ENCODE peak calls at places on chromosomes 16 and 17, in eight cellular contexts. Z is mammary epithelial cell; K is IMR-90; B is endothelial cell of umbilical vein; F is A549; V is prostate gland; T is CD8-positive, alpha-beta memory T cell; R is heart left ventricle. D is an unnamed sample.
A peak's percentile ranks its signal among the peaks of the same experiment; 100 is the strongest.

GRCh38 chr17:48439875-48440505 is 10.0 kb upstream of the SKAP1 start:
- DNase-seq in T (peak; percentile 83), Z (no peak), V (no peak), K (no peak), B (no peak), F (no peak), R (no peak), D (no peak)

GRCh38 chr17:74935585-74936469 is at the start of gene OTOP3:
- DNase-seq in B (no peak), T (no peak), K (no peak), V (no peak), F (no peak), Z (no peak), R (no peak), D (no peak)

GRCh38 chr16:51404386-51404785 is 253.3 kb upstream of the SALL1 start:
- DNase-seq in K (peak; percentile 10), V (no peak), T (no peak), Z (peak; percentile 41), R (no peak), F (no peak), B (no peak), D (no peak)

GRCh38 chr17:40410082-40410481 is 7.6 kb downstream of the TOP2A start:
- DNase-seq in F (no peak), K (no peak), Z (no peak), R (no peak), B (no peak), V (no peak), T (no peak), D (no peak)

GRCh38 chr17:41511716-41512115 is 6.3 kb upstream of the KRT13 start:
- DNase-seq in Z (no peak), R (no peak), T (no peak), K (no peak), V (no peak), F (no peak), B (no peak), D (no peak)

GRCh38 chr16:53605979-53606378 is 97.7 kb downstream of the RPGRIP1L start:
- DNase-seq in R (no peak), Z (no peak), K (no peak), T (no peak), V (no peak), B (no peak), F (no peak), D (no peak)

GRCh38 chr16:7313170-7313569 is 19.5 kb upstream of the RBFOX1 start:
- DNase-seq in V (no peak), R (no peak), B (no peak), Z (no peak), T (no peak), F (peak; percentile 10), K (no peak), D (no peak)

GRCh38 chr17:81434079-81434478 is 38.8 kb downstream of the BAHCC1 start:
- DNase-seq in Z (no peak), F (peak; percentile 63), K (no peak), B (no peak), V (no peak), T (no peak), R (no peak), D (no peak)

GRCh38 chr16:20348365-20349185 is 3.9 kb downstream of the UMOD start:
- DNase-seq in F (no peak), K (no peak), Z (no peak), T (no peak), B (no peak), V (peak; percentile 35), R (no peak), D (no peak)

GRCh38 chr16:74437-75318 is 2.2 kb upstream of the RHBDF1 start:
- DNase-seq in B (no peak), Z (no peak), F (no peak), R (no peak), V (no peak), T (no peak), K (no peak), D (no peak)

GRCh38 chr16:47142469-47143328 is 1.0 kb downstream of the NETO2 start:
- DNase-seq in K (peak; percentile 44), B (peak; percentile 59), R (peak; percentile 40), F (peak; percentile 36), V (no peak), T (peak; percentile 46), Z (peak; percentile 33), D (no peak)

GRCh38 chr17:5361426-5361825 is 58.0 kb downstream of the NUP88 start:
- DNase-seq in R (no peak), Z (no peak), F (no peak), V (no peak), K (no peak), T (no peak), B (no peak), D (no peak)

GRCh38 chr17:68013385-68013784 is 17.1 kb upstream of the C17orf58 start:
- DNase-seq in B (no peak), V (no peak), F (no peak), T (no peak), R (no peak), K (no peak), Z (no peak), D (no peak)

GRCh38 chr17:1651559-1651844 is 1.8 kb upstream of the RILP start:
- DNase-seq in B (no peak), K (no peak), T (no peak), V (no peak), Z (no peak), R (no peak), F (no peak), D (no peak)

GRCh38 chr16:26863971-26864370 is 202.8 kb upstream of the C16orf82 start:
- DNase-seq in F (no peak), V (peak; percentile 44), Z (no peak), T (no peak), R (no peak), K (no peak), B (no peak), D (no peak)

GRCh38 chr17:1713878-1714487 is 3.8 kb upstream of the TLCD2 start:
- DNase-seq in Z (peak; percentile 40), K (peak; percentile 32), V (peak; percentile 49), B (peak; percentile 43), T (no peak), R (no peak), F (peak; percentile 86), D (no peak)

GRCh38 chr16:50021509-50021908 is 3.5 kb upstream of the CNEP1R1 start:
- DNase-seq in B (no peak), R (no peak), F (peak; percentile 20), K (no peak), V (no peak), T (no peak), Z (peak; percentile 3), D (no peak)

GRCh38 chr17:44115585-44116415 is 7.6 kb downstream of the HDAC5 start:
- DNase-seq in T (no peak), Z (no peak), B (peak; percentile 60), R (no peak), F (peak; percentile 57), K (peak; percentile 43), V (no peak), D (no peak)

GRCh38 chr17:72640415-72641165 is 451.9 kb downstream of the SLC39A11 start:
- DNase-seq in T (no peak), R (no peak), V (peak; percentile 30), B (no peak), Z (no peak), F (no peak), K (no peak), D (no peak)

GRCh38 chr17:58232707-58233156 is 5.7 kb upstream of the LPO start:
- DNase-seq in B (no peak), T (no peak), V (no peak), F (peak; percentile 44), K (peak; percentile 97), Z (peak; percentile 78), R (no peak), D (no peak)

GRCh38 chr16:52837251-52837650 is 215.4 kb downstream of the CHD9NB start:
- DNase-seq in F (peak; percentile 31), Z (no peak), T (no peak), R (no peak), K (peak; percentile 6), V (no peak), B (no peak), D (no peak)

GRCh38 chr17:64964796-64965195 is 45.5 kb upstream of the LRRC37A3 start:
- DNase-seq in K (no peak), B (no peak), V (no peak), F (no peak), Z (no peak), T (no peak), R (no peak), D (no peak)
- H3K27ac ChIP-seq in K (no peak overlapping the region), B (no peak overlapping the region), V (no peak overlapping the region), F (no peak overlapping the region), Z (no peak overlapping the region), T (no peak overlapping the region), R (no peak overlapping the region), D (no peak overlapping the region)

GRCh38 chr17:37527249-37527851 is 37.7 kb downstream of the DUSP14 start:
- DNase-seq in R (no peak), F (peak; percentile 78), T (no peak), K (peak; percentile 70), V (peak; percentile 37), Z (peak; percentile 66), B (peak; percentile 56), D (no peak)
- H3K4me3 ChIP-seq in R (no peak overlapping the region), F (no peak overlapping the region), T (no peak overlapping the region), K (no peak overlapping the region), V (no peak overlapping the region), Z (no peak overlapping the region), B (no peak overlapping the region), D (no peak overlapping the region)

DNA sequence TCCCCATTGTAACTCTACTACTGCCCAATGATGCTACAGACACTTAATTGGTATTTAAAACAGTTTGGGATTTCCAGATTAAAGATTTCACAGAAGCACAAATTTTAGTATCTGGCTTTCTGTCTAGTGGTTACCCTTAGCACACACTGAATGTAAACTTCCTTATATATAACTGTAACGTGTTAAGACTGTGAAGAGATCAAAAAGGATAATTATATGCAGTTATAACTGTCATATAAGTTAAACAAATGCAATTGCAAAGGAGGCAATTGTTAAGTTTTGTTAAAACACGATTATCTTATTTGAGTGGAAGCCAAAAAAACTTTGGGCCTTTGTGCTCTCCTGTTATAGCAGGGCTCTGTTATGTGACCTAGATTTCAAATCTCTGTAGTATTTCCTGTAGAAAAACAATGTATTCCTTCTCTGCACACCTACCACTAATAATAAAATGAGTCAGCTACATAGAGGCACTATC is 147.9 kb downstream of the STXBP4 start:
- DNase-seq in K (no peak), R (no peak), F (no peak), V (no peak), T (no peak), B (peak; percentile 66), Z (no peak), D (no peak)
- H3K27ac ChIP-seq in K (no peak overlapping the region), R (no peak overlapping the region), F (no peak overlapping the region), V (no peak overlapping the region), T (no peak overlapping the region), B (peak overlapping the region; percentile 38), Z (no peak overlapping the region), D (no peak overlapping the region)

DNA sequence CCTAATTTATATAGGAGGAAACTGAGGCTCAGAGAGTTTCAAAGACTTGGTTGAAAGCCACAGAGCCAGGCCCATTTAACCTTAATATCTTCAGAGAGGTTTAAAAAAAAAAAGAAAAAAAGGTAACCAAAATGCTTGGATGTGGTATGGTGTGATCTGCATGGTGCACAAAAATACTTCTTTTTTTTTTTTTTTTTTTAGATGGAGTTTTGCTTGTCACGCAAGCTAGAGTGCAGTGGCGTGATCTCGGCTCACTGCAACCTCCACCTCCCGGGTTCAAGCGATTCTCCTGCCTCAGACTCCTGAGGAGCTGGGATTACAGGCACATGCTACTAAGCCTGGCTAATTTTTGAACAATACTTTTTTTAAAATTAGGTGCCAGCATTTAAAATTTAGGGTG is 101.8 kb downstream of the XYLT1 start:
- DNase-seq in R (no peak), V (no peak), B (no peak), K (no peak), Z (no peak), F (no peak), T (peak; percentile 70), D (no peak)
- H3K4me3 ChIP-seq in R (no peak overlapping the region), V (no peak overlapping the region), B (no peak overlapping the region), K (no peak overlapping the region), Z (no peak overlapping the region), F (no peak overlapping the region), T (peak overlapping the region; percentile 72), D (no peak overlapping the region)